ENCODE peak calls at places on chromosomes 3 and 15, in seven cellular contexts. G, O, I, Y, W, M and T are unnamed samples.
A peak's percentile ranks its signal among the peaks of the same experiment; 100 is the strongest.

GRCh38 chr15:51969728-51970127 is 1.9 kb downstream of the LEO1 start:
- DNase-seq in G (peak; percentile 23), O (peak; percentile 50), I (no peak), Y (no peak), W (no peak), M (no peak), T (no peak)

GRCh38 chr3:43180027-43180426 is 74.1 kb upstream of the POMGNT2 start:
- DNase-seq in G (peak; percentile 96), O (peak; percentile 91), I (no peak), Y (no peak), W (peak; percentile 67), M (no peak), T (no peak)

GRCh38 chr15:84598993-84599392 is 1.8 kb upstream of the ZSCAN2 start:
- DNase-seq in G (peak; percentile 66), O (peak; percentile 72), I (peak; percentile 64), Y (no peak), W (no peak), M (peak; percentile 75), T (peak; percentile 64)

GRCh38 chr3:39193391-39193790 is 996 bp upstream of the XIRP1 start:
- DNase-seq in G (peak; percentile 37), O (peak; percentile 26), I (no peak), Y (no peak), W (peak; percentile 58), M (peak; percentile 77), T (no peak)

GRCh38 chr3:42503251-42503924 is 945 bp downstream of the VIPR1 start:
- DNase-seq in G (no peak), O (no peak), I (no peak), Y (no peak), W (no peak), M (no peak), T (no peak)

GRCh38 chr3:14415501-14415900 is 13.1 kb downstream of the SLC6A6 start:
- DNase-seq in G (peak; percentile 53), O (peak; percentile 57), I (no peak), Y (no peak), W (peak; percentile 94), M (no peak), T (no peak)

GRCh38 chr15:67133738-67134576 is 68.6 kb downstream of the SMAD3 start:
- DNase-seq in G (peak; percentile 82), O (peak; percentile 91), I (no peak), Y (peak; percentile 51), W (no peak), M (peak; percentile 48), T (no peak)

GRCh38 chr3:56764904-56765445 is 36.8 kb downstream of the ARHGEF3 start:
- DNase-seq in G (no peak), O (peak; percentile 64), I (no peak), Y (no peak), W (no peak), M (no peak), T (no peak)

GRCh38 chr15:48062476-48062875 is 58.3 kb upstream of the SLC24A5 start:
- DNase-seq in G (peak; percentile 61), O (peak; percentile 82), I (no peak), Y (no peak), W (no peak), M (no peak), T (no peak)

GRCh38 chr15:64731012-64731806 is 44.2 kb downstream of the RBPMS2 start:
- DNase-seq in G (peak; percentile 59), O (peak; percentile 68), I (peak; percentile 92), Y (peak; percentile 82), W (peak; percentile 95), M (peak; percentile 88), T (peak; percentile 97)

GRCh38 chr3:50509715-50510114 is 6.3 kb upstream of the CACNA2D2 start:
- DNase-seq in G (no peak), O (no peak), I (no peak), Y (no peak), W (no peak), M (no peak), T (no peak)

GRCh38 chr3:10155123-10155472 is 9.6 kb upstream of the IRAK2 start:
- DNase-seq in G (no peak), O (no peak), I (no peak), Y (no peak), W (peak; percentile 57), M (no peak), T (no peak)

GRCh38 chr3:66037986-66038369 is 740 bp downstream of the MAGI1 start:
- DNase-seq in G (no peak), O (peak; percentile 49), I (no peak), Y (no peak), W (no peak), M (no peak), T (no peak)

GRCh38 chr15:58862326-58862725 is 71.2 kb downstream of the SLTM start:
- DNase-seq in G (no peak), O (no peak), I (no peak), Y (no peak), W (no peak), M (no peak), T (no peak)

GRCh38 chr3:45140392-45140791 is 5.8 kb downstream of the CDCP1 start:
- DNase-seq in G (peak; percentile 57), O (peak; percentile 49), I (no peak), Y (no peak), W (no peak), M (peak; percentile 25), T (no peak)

GRCh38 chr3:193490580-193490979 is 64.1 kb downstream of the ATP13A4 start:
- DNase-seq in G (no peak), O (no peak), I (no peak), Y (no peak), W (no peak), M (no peak), T (no peak)

DNA sequence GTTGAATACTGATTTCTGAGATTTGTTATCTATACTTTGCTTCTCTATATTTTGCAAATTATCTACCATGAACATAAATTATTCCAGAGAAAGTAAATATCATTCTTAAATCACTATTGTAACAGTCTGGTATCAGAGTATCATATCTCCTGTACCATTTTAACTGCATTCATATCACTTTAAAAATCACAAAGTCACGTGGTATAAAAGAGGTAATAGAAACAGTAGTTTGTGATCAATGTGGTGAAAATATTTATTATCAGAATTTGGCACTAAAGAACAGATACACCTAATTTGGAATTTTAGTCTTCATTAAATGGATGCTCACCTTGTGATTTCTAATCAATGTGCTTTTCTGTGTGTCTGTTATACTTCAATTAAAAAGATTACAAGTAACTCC is 47.8 kb downstream of the P3H2 start:
- DNase-seq in G (no peak), O (no peak), I (no peak), Y (no peak), W (no peak), M (no peak), T (no peak)
- H3K18ac ChIP-seq in G (peak overlapping the region; percentile 48), O (no peak overlapping the region), I (no peak overlapping the region), Y (no peak overlapping the region), W (no peak overlapping the region), M (no peak overlapping the region), T (no peak overlapping the region)

GRCh38 chr3:152313914-152314313 is 45.2 kb downstream of the MBNL1 start:
- DNase-seq in G (no peak), O (no peak), I (no peak), Y (no peak), W (no peak), M (no peak), T (no peak)
- H3K18ac ChIP-seq in G (no peak overlapping the region), O (no peak overlapping the region), I (no peak overlapping the region), Y (no peak overlapping the region), W (no peak overlapping the region), M (no peak overlapping the region), T (no peak overlapping the region)

DNA sequence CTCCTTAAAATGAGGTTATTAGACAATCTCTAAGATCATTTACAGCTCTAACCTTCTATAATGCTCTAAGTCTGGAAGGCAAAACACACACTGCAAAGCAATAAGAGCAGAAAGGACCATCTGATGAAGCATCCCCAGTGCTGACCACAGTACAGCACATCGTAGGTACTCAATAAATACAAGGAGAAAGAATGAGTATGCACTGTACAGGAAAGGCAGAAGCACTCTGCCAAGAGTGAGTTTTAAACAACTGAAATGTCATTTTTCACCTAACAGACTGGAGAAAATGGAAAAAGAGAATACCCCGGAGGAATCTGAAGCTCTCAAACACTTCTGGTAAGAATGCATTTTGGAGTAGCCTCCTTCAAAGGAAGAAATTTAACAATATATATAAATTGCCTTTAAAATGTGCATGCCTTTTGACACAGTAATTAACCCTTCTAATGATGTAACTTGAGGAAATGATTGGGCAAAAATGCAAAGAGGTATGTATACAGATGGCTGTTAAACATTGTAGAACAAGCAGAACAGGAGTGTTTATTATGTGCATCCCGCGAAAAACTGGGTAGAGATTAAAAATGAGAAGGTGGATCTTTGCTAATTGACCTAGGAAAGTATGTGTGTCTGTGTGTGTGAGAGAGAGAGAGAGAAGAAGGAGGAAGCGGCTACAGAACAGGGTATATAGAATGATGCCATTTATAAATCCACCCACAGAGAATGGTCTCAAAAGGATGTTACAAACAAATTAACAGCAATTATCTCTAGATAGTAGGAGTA is 8.0 kb upstream of the OXTR start:
- DNase-seq in G (peak; percentile 51), O (no peak), I (no peak), Y (no peak), W (no peak), M (no peak), T (no peak)
- H3K18ac ChIP-seq in G (peak overlapping the region; percentile 48), O (no peak overlapping the region), I (no peak overlapping the region), Y (no peak overlapping the region), W (no peak overlapping the region), M (no peak overlapping the region), T (no peak overlapping the region)

DNA sequence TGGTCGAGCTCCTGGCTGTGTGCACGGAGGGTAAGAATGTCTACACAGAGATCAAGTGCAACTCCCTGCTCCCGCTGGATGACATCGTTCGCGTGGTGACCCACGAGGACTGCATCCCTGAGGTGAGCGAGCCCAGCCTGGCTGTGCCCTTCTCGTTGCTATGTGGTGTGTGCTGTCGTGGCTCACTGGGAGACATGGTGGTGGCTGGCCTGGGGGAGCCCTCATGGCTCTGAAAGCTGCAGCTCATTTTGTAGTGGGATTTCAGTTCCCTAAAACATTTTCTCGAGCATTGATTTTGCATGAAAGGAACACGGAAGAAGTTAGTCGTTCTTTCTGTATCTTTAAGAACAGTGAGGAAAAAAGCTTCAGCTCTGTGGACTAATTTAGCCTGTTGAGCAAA is 200.5 kb downstream of the ITPR1 start:
- DNase-seq in G (no peak), O (no peak), I (no peak), Y (no peak), W (no peak), M (peak; percentile 2), T (no peak)
- H3K18ac ChIP-seq in G (no peak overlapping the region), O (no peak overlapping the region), I (no peak overlapping the region), Y (no peak overlapping the region), W (no peak overlapping the region), M (no peak overlapping the region), T (no peak overlapping the region)

GRCh38 chr3:137770066-137770805 is 6.1 kb downstream of the SOX14 start:
- DNase-seq in G (no peak), O (no peak), I (peak; percentile 49), Y (no peak), W (no peak), M (peak; percentile 46), T (no peak)
- H3K18ac ChIP-seq in G (no peak overlapping the region), O (no peak overlapping the region), I (no peak overlapping the region), Y (peak overlapping the region; percentile 88), W (no peak overlapping the region), M (no peak overlapping the region), T (peak overlapping the region; percentile 24)